ENCODE peak calls at places on chromosomes 16 and 17, in eight cellular contexts. H is tibial artery, Y is brain microvascular endothelial cell, D is esophagus muscularis mucosa, L is stomach, O is BE2C, V is breast epithelium, C is bronchial epithelial cell. Q is an unnamed sample.

GRCh38 chr16:55240933-55241332 is 83.1 kb upstream of the IRX6 start:
- DNase-seq in D (peak; percentile 31), Y (no peak), O (no peak), C (no peak), L (no peak), H (no peak), V (no peak), Q (no peak)

GRCh38 chr17:63232565-63233310 is 213.4 kb downstream of the CYB561 start:
- DNase-seq in V (no peak), L (no peak), D (no peak), O (peak; percentile 22), C (no peak), H (no peak), Y (no peak), Q (no peak)

GRCh38 chr17:7634384-7634783 is 4.4 kb downstream of the SHBG start:
- DNase-seq in O (peak; percentile 76), V (no peak), L (no peak), H (no peak), Y (peak; percentile 25), C (no peak), D (no peak), Q (peak; percentile 24)

GRCh38 chr16:35516551-35516950 is 2057.1 kb downstream of the TP53TG3F start:
- DNase-seq in C (peak; percentile 48), Y (no peak), L (no peak), O (no peak), H (no peak), D (no peak), V (no peak), Q (no peak)

GRCh38 chr17:77611791-77612466 is 346.6 kb upstream of the TNRC6C start:
- DNase-seq in H (no peak), V (no peak), C (no peak), L (no peak), O (no peak), D (no peak), Y (no peak), Q (no peak)

GRCh38 chr17:60127068-60128064 is 22.4 kb upstream of the CA4 start:
- DNase-seq in D (no peak), H (no peak), Y (no peak), V (no peak), C (no peak), O (no peak), L (no peak), Q (no peak)

GRCh38 chr17:8039611-8040168 is 831 bp downstream of the ALOX15B start:
- DNase-seq in O (no peak), C (no peak), D (no peak), H (no peak), V (no peak), Y (no peak), L (no peak), Q (no peak)

GRCh38 chr16:87325480-87325879 is 8.3 kb upstream of the C16orf95 start:
- DNase-seq in C (no peak), L (no peak), V (no peak), D (no peak), H (no peak), O (no peak), Y (no peak), Q (no peak)

GRCh38 chr17:50209472-50210248 is 8.2 kb upstream of the COL1A1 start:
- DNase-seq in H (peak; percentile 88), Y (peak; percentile 97), V (peak; percentile 72), C (no peak), L (peak; percentile 57), O (peak; percentile 92), D (peak; percentile 97), Q (peak; percentile 88)

GRCh38 chr17:5747964-5748363 is 163.7 kb upstream of the NLRP1 start:
- DNase-seq in Y (no peak), O (no peak), L (no peak), H (no peak), C (no peak), D (peak; percentile 55), V (no peak), Q (no peak)

GRCh38 chr16:57071840-57072541 is 20.4 kb upstream of the CPNE2 start:
- DNase-seq in H (no peak), V (no peak), C (peak; percentile 77), Y (peak; percentile 60), D (no peak), O (no peak), L (no peak), Q (no peak)

GRCh38 chr16:84941916-84942315 is 69.4 kb downstream of the ZDHHC7 start:
- DNase-seq in D (no peak), L (no peak), C (no peak), Y (peak; percentile 60), H (no peak), O (no peak), V (no peak), Q (no peak)

GRCh38 chr17:17156107-17156506 is 50.0 kb downstream of the PLD6 start:
- DNase-seq in Y (peak; percentile 62), V (peak; percentile 46), O (no peak), D (no peak), H (no peak), L (no peak), C (peak; percentile 92), Q (no peak)

GRCh38 chr17:74810699-74811485 is 34.7 kb upstream of the NAT9 start:
- DNase-seq in D (no peak), L (no peak), Y (no peak), O (no peak), V (peak; percentile 31), H (no peak), C (no peak), Q (no peak)

GRCh38 chr17:9473716-9474115 is 101.9 kb downstream of the STX8 start:
- DNase-seq in L (no peak), C (peak; percentile 78), O (no peak), H (no peak), D (peak; percentile 66), V (no peak), Y (peak; percentile 32), Q (no peak)

GRCh38 chr16:58461056-58461455 is 38.9 kb upstream of the NDRG4 start:
- DNase-seq in D (no peak), O (no peak), L (no peak), H (no peak), V (no peak), C (peak; percentile 53), Y (no peak), Q (no peak)

GRCh38 chr16:75420987-75421819 is 12.1 kb downstream of the CFDP1 start:
- DNase-seq in H (peak; percentile 62), O (peak; percentile 97), L (peak; percentile 70), V (peak; percentile 39), Y (peak; percentile 71), C (peak; percentile 54), D (peak; percentile 93), Q (peak; percentile 35)

GRCh38 chr17:48438662-48439061 is 8.6 kb upstream of the SKAP1 start:
- DNase-seq in O (no peak), L (no peak), V (no peak), C (no peak), Y (no peak), H (no peak), D (peak; percentile 57), Q (no peak)

GRCh38 chr16:85448557-85449194 is 164.4 kb upstream of the GSE1 start:
- DNase-seq in L (peak; percentile 84), V (no peak), D (no peak), C (no peak), O (peak; percentile 89), Y (no peak), H (no peak), Q (no peak)

GRCh38 chr17:10001296-10001904 is 96.3 kb upstream of the RCVRN start:
- DNase-seq in O (no peak), L (no peak), V (no peak), H (no peak), D (no peak), C (no peak), Y (no peak), Q (no peak)

GRCh38 chr17:44112284-44113280 is 10.9 kb downstream of the HDAC5 start:
- DNase-seq in Y (no peak), D (no peak), L (no peak), O (no peak), H (no peak), C (no peak), V (no peak), Q (no peak)

GRCh38 chr17:44110823-44111633 is 12.4 kb downstream of the HDAC5 start:
- DNase-seq in D (peak; percentile 98), O (peak; percentile 98), V (peak; percentile 94), C (peak; percentile 51), H (peak; percentile 98), L (peak; percentile 98), Y (peak; percentile 80), Q (peak; percentile 96)

GRCh38 chr17:44113382-44113781 is 10.1 kb downstream of the HDAC5 start:
- DNase-seq in C (no peak), O (no peak), H (no peak), Y (no peak), D (no peak), L (no peak), V (no peak), Q (no peak)

GRCh38 chr17:44110011-44110686 is 13.3 kb downstream of the HDAC5 start:
- DNase-seq in D (no peak), Y (no peak), L (no peak), V (no peak), H (no peak), C (no peak), O (no peak), Q (no peak)

GRCh38 chr17:44111777-44112176 is 11.7 kb downstream of the HDAC5 start:
- DNase-seq in Y (no peak), L (no peak), H (no peak), D (no peak), O (no peak), C (no peak), V (no peak), Q (no peak)
- H3K4me3 ChIP-seq in Y (no peak overlapping the region), L (peak overlapping the region; percentile 39), H (no peak overlapping the region), D (peak overlapping the region; percentile 16), O (no peak overlapping the region), C (no peak overlapping the region), V (no peak overlapping the region), Q (no peak overlapping the region)

DNA sequence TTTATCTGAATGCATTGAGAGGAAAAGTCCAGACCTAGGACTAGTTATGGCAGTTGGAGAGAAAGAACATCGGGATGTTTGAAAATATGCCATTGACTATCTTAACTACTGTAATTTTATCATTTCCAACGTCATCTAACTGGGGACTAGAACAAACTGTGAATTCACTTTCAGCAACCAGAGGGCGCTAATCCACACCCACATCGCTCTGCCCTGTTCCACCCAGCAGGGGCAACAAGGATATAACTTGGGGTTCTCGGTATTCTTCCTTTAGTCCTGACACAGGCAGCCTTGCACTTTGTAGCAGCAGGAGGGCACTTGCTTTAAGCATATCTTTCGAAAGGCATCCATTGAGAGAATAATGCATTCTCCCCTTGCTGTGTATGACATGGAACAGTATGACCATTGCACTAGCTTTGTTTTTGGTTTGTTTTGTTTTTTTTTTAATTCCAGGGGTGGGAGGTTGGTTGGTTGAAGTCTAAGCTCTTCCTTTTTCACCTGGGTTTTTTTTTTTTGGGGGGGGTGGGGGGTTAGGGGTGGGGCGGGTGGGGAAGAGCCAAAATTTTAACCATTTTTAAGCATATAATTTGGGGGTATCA is 31.5 kb downstream of the SIAH1 start:
- DNase-seq in H (peak; percentile 63), O (peak; percentile 70), D (no peak), V (no peak), L (peak; percentile 63), Y (peak; percentile 57), C (peak; percentile 70), Q (peak; percentile 64)
- H3K36me3 ChIP-seq in H (peaks cover 33% of the 10 kb centered on the region), O (peaks cover 59% of the 10 kb centered on the region), D (peaks cover 45% of the 10 kb centered on the region), V (no peaks in the 10 kb centered on the region), L (peaks cover 74% of the 10 kb centered on the region), Y (peaks cover 24% of the 10 kb centered on the region), C (peaks cover 2% of the 10 kb centered on the region), Q (no peaks in the 10 kb centered on the region)

GRCh38 chr16:30142672-30143346 is 19.8 kb upstream of the MAPK3 start:
- DNase-seq in H (no peak), L (no peak), C (no peak), D (no peak), O (peak; percentile 19), Y (no peak), V (no peak), Q (no peak)
- TF ChIP-seq CTCF in H (no peak), L (no peak), C (peak; percentile 13), D (no peak), O (peak; percentile 50), Y (no peak), V (no peak), Q (no peak)

GRCh38 chr17:2023256-2023655 is 1.9 kb downstream of the RTN4RL1 start:
- DNase-seq in D (no peak), H (no peak), O (no peak), L (no peak), V (no peak), C (no peak), Y (no peak), Q (no peak)
- H3K4me3 ChIP-seq in D (peak overlapping the region; percentile 53), H (no peak overlapping the region), O (no peak overlapping the region), L (peak overlapping the region; percentile 56), V (peak overlapping the region; percentile 65), C (no peak overlapping the region), Y (no peak overlapping the region), Q (peak overlapping the region; percentile 68)